ENCODE peak calls at places on chromosomes 3 and 15, in four cellular contexts. J is HEK293T; D is naive thymus-derived CD8-positive, alpha-beta T cell; W is non-pigmented ciliary epithelial cell. P is an unnamed sample.

GRCh38 chr3:58563386-58564035 is 13.7 kb downstream of the FAM107A start:
- DNase-seq in J (no peak), D (no peak), W (no peak), P (no peak)

GRCh38 chr3:45442679-45443214 is 54.4 kb downstream of the LARS2 start:
- DNase-seq in J (no peak), D (no peak), W (no peak), P (no peak)

GRCh38 chr3:184145120-184145524 is 10.0 kb downstream of the EIF2B5 start:
- DNase-seq in J (no peak), D (no peak), W (no peak), P (peak)

GRCh38 chr3:49903451-49904424 is at the start of gene MST1R:
- DNase-seq in J (peak), D (peak), W (no peak), P (peak)

GRCh38 chr3:66303556-66303955 is 82.8 kb downstream of the SLC25A26 start:
- DNase-seq in J (no peak), D (peak), W (no peak), P (no peak)

GRCh38 chr15:31511707-31512310 is 185.2 kb downstream of the KLF13 start:
- DNase-seq in J (no peak), D (peak), W (no peak), P (no peak)

GRCh38 chr3:179452166-179452544 is 885 bp upstream of the GNB4 start:
- DNase-seq in J (peak), D (no peak), W (no peak), P (no peak)

GRCh38 chr3:125480656-125481374 is 39.2 kb downstream of the SNX4 start:
- DNase-seq in J (no peak), D (no peak), W (peak), P (no peak)

GRCh38 chr3:152785051-152785450 is 49.9 kb upstream of the P2RY1 start:
- DNase-seq in J (no peak), D (no peak), W (no peak), P (no peak)

GRCh38 chr15:71931261-71931660 is 120.9 kb downstream of the NR2E3 start:
- DNase-seq in J (no peak), D (no peak), W (no peak), P (no peak)

GRCh38 chr3:160379628-160380214 is 19.3 kb downstream of the IFT80 start:
- DNase-seq in J (no peak), D (no peak), W (no peak), P (no peak)

GRCh38 chr3:136621628-136622027 is 130.6 kb downstream of the STAG1 start:
- DNase-seq in J (no peak), D (no peak), W (no peak), P (no peak)

GRCh38 chr3:40584625-40585189 is 59.9 kb downstream of the ZNF621 start:
- DNase-seq in J (peak), D (peak), W (peak), P (peak)

GRCh38 chr15:99438691-99439523 is 126.9 kb upstream of the MEF2A start:
- DNase-seq in J (no peak), D (peak), W (no peak), P (no peak)

GRCh38 chr15:80059786-80060489 is 462 bp downstream of the ZFAND6 start:
- DNase-seq in J (peak), D (peak), W (no peak), P (peak)

GRCh38 chr3:10983219-10983916 is 9.2 kb upstream of the SLC6A1 start:
- DNase-seq in J (peak), D (no peak), W (peak), P (peak)

GRCh38 chr15:41207687-41208448 is 22.7 kb downstream of the EXD1 start:
- DNase-seq in J (no peak), D (no peak), W (no peak), P (no peak)

GRCh38 chr15:32717290-32718081 is at the start of gene GREM1:
- DNase-seq in J (no peak), D (no peak), W (no peak), P (no peak)

GRCh38 chr3:136465296-136465695 is 215.2 kb downstream of the PCCB start:
- DNase-seq in J (no peak), D (no peak), W (no peak), P (no peak)

GRCh38 chr15:77515613-77516012 is 94.9 kb downstream of the HMG20A start:
- DNase-seq in J (no peak), D (no peak), W (no peak), P (no peak)

GRCh38 chr15:75225951-75226732 is 24.5 kb downstream of the C15orf39 start:
- DNase-seq in J (no peak), D (no peak), W (no peak), P (no peak)

GRCh38 chr3:115862824-115863223 is 239.5 kb downstream of the GAP43 start:
- DNase-seq in J (peak), D (no peak), W (no peak), P (no peak)

GRCh38 chr15:90001062-90001682 is at the start of gene ZNF710:
- DNase-seq in J (peak), D (no peak), W (no peak), P (peak)

GRCh38 chr3:4738737-4739274 is 240.4 kb upstream of the BHLHE40 start:
- DNase-seq in J (no peak), D (no peak), W (no peak), P (no peak)

GRCh38 chr3:52216585-52217408 is 8.6 kb downstream of the TLR9 start:
- DNase-seq in J (no peak), D (no peak), W (peak), P (no peak)

GRCh38 chr3:13671536-13672233 is 122.8 kb downstream of the FBLN2 start:
- DNase-seq in J (no peak), D (no peak), W (no peak), P (no peak)

GRCh38 chr3:52521488-52521824 is 12.2 kb downstream of the NT5DC2 start:
- DNase-seq in J (no peak), D (no peak), W (no peak), P (no peak)

GRCh38 chr3:119652306-119653033 is 7.9 kb downstream of the POPDC2 start:
- DNase-seq in J (no peak), D (no peak), W (no peak), P (no peak)

GRCh38 chr3:196517919-196518318 is 2.8 kb upstream of the SMCO1 start:
- DNase-seq in J (no peak), D (no peak), W (no peak), P (no peak)

GRCh38 chr3:46903341-46904302 is 26.1 kb downstream of the PTH1R start:
- DNase-seq in J (no peak), D (no peak), W (no peak), P (no peak)

GRCh38 chr3:13881536-13882410 is 1.9 kb upstream of the WNT7A start:
- DNase-seq in J (no peak), D (no peak), W (no peak), P (no peak)

GRCh38 chr3:42097166-42097946 is 6.2 kb downstream of the TRAK1 start:
- DNase-seq in J (no peak), D (no peak), W (peak), P (no peak)

GRCh38 chr3:77606372-77606771 is 566.5 kb downstream of the ROBO2 start:
- DNase-seq in J (no peak), D (no peak), W (no peak), P (no peak)

P was measured in HuH-7.